ENCODE peak calls at places on chromosomes 11 and 22, in five cellular contexts. L is IMR-90, X is H9, J is mesenchymal stem cell, Z is H1. F is an unnamed sample.

GRCh38 chr11:26474401-26474800 is 97.7 kb downstream of the MUC15 start:
- DNase-seq in X (no peak), J (no peak), L (no peak), Z (no peak), F (no peak)

GRCh38 chr22:27349456-27349855 is 452.1 kb downstream of the MN1 start:
- DNase-seq in J (no peak), X (no peak), Z (no peak), L (peak), F (no peak)

GRCh38 chr11:120125005-120125404 is 12.9 kb downstream of the TRIM29 start:
- DNase-seq in Z (no peak), J (peak), L (peak), X (no peak), F (no peak)

GRCh38 chr22:22895776-22896445 is 8.3 kb downstream of the IGLL5 start:
- DNase-seq in J (no peak), Z (no peak), X (no peak), L (no peak), F (no peak)

GRCh38 chr22:38736257-38736570 is 19.6 kb downstream of the SUN2 start:
- DNase-seq in Z (no peak), J (no peak), L (no peak), X (no peak), F (no peak)

GRCh38 chr11:2096001-2096918 is 42.9 kb downstream of the IGF2 start:
- DNase-seq in X (no peak), L (peak), J (no peak), Z (no peak), F (no peak)

GRCh38 chr11:33997473-33998347 is 53.8 kb upstream of the CAPRIN1 start:
- DNase-seq in Z (no peak), X (no peak), L (no peak), J (peak), F (no peak)

GRCh38 chr11:119337581-119338317 is 2.9 kb downstream of the C1QTNF5 start:
- DNase-seq in J (peak), L (peak), Z (peak), X (peak), F (peak)

GRCh38 chr11:125777309-125777708 is 1.3 kb downstream of the PATE2 start:
- DNase-seq in J (no peak), Z (no peak), X (no peak), L (peak), F (no peak)

GRCh38 chr11:60933416-60933815 is 9.2 kb downstream of the TMEM132A start:
- DNase-seq in X (no peak), L (no peak), Z (no peak), J (no peak), F (no peak)

GRCh38 chr11:129412501-129412900 is 36.9 kb downstream of the BARX2 start:
- DNase-seq in X (no peak), J (no peak), Z (no peak), L (no peak), F (no peak)

GRCh38 chr11:120205596-120206161 is 5.2 kb upstream of the OAF start:
- DNase-seq in J (peak), Z (no peak), X (no peak), L (peak), F (no peak)

GRCh38 chr11:9906043-9906791 is 242.3 kb downstream of the SWAP70 start:
- DNase-seq in Z (no peak), X (peak), L (peak), J (peak), F (no peak)

GRCh38 chr22:19886605-19887250 is 32.1 kb upstream of the GNB1L start:
- DNase-seq in Z (no peak), L (peak), X (no peak), J (peak), F (no peak)

GRCh38 chr11:96221244-96222070 is 121.5 kb downstream of the MAML2 start:
- DNase-seq in X (no peak), L (no peak), Z (no peak), J (peak), F (no peak)
- H2BK15ac ChIP-seq in X (no peak), L (peak), Z (peak), J (no peak), F (no peak)

DNA sequence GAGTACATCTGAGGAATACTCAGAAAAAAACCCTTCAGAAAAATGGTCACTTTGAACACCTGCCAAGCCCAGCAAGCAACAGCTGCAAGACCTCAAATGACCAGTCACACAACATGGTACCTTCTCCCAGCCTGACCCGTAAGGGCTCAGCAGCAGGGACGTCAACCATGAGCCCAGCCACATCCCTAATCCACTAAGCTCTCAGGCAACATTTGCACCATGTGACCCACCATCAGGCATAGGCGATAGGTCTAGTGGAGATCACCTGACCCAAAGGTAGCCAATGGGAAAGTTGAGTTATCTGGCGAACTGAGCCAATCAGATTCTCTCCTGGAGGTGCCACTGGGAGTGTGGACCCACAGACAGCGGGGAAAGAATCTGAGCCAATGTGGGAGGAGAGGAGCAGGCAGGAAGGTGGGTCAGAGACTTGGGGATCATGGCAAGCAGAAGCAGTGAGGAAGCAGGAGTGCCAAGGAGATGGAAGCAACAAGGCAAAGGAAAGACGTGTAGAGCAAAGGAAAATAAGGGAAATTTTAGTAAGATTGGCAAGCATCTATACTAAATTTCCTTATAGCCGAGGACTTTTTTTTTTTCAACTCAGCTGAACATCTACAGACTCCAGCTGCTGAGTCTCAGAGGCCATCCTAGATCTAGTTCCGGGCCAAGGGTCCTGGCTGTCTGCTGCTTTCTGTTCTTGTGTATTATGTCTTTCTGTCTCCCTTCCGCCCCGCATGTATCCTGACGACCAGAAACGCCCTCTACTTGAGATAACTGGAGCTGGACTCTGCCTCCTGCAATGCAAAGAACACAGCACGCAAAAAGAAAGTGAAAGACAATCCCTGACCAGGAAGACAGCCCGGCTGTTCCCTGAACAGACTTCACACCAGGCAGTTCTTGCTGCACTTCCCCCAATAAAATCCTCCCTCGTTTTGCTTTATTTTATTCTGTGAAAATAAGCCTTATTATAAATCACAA is 11.0 kb upstream of the PLAAT2 start:
- DNase-seq in L (peak), X (peak), Z (no peak), J (peak), F (no peak)
- H3K23ac ChIP-seq in L (peak), X (no peak), Z (no peak), J (no peak), F (no peak)

DNA sequence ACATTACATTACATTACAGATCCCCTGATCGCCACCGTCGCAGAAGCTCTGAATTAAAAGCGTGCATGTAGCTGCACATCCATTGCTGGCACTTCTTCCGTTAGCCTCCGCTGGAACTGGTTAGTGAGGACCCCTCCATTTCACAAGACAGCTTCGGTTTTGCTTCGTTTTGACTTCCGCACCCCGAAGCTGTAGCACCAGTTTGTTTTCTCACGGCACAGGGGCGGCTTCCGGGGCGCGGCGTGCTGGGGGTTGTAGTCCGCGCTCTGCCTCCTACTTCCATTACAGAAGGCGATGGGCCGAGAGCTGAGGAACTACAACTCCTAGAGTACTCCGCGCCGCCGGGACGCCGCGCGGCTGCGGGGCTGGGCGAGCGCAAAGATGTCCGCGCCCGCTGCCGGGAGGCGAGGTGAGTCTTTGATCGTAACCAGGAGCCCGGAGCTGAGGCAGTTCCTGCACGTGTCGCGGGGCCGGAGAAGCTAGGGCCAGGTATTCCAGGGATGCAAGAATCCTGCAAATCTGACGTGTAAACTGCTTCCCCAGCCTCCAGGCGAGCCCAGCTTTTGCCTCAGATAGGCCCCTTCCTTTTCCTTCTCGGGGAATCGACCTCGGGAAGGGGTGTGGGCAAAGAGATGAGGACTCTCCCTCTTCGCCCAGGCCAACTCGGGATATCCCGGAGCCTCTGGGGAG is at the start of gene PEX26:
- DNase-seq in Z (peak), J (peak), L (peak), X (peak), F (peak)
- H3K14ac ChIP-seq in Z (no peak), J (peak), L (peak), X (peak), F (no peak)

GRCh38 chr22:45010532-45010900 is 711 bp upstream of the PHF21B start:
- DNase-seq in Z (no peak), J (no peak), L (no peak), X (no peak), F (no peak)

GRCh38 chr22:45007247-45007945 is 2.4 kb downstream of the PHF21B start:
- DNase-seq in X (peak), J (peak), L (peak), Z (peak), F (peak)

GRCh38 chr22:45007946-45008852 is 1.6 kb downstream of the PHF21B start:
- DNase-seq in Z (peak), X (peak), J (peak), L (no peak), F (peak)

GRCh38 chr22:45008853-45009751 is 703 bp downstream of the PHF21B start:
- DNase-seq in Z (no peak), L (no peak), J (peak), X (no peak), F (peak)

GRCh38 chr22:45009881-45010531 is at the start of gene PHF21B:
- DNase-seq in J (peak), X (peak), Z (peak), L (peak), F (peak)
- H2BK15ac ChIP-seq in J (no peak), X (no peak), Z (no peak), L (no peak), F (peak)

GRCh38 chr11:134120143-134120850 is 51.4 kb downstream of the JAM3 start:
- DNase-seq in X (no peak), Z (no peak), J (peak), L (peak), F (no peak)
- H3K23ac ChIP-seq in X (no peak), Z (no peak), J (no peak), L (peak), F (no peak)

GRCh38 chr11:19919050-19919561 is 206.5 kb downstream of the NAV2 start:
- DNase-seq in X (no peak), Z (no peak), J (peak), L (peak), F (no peak)
- H3K14ac ChIP-seq in X (no peak), Z (no peak), J (no peak), L (no peak), F (no peak)

DNA sequence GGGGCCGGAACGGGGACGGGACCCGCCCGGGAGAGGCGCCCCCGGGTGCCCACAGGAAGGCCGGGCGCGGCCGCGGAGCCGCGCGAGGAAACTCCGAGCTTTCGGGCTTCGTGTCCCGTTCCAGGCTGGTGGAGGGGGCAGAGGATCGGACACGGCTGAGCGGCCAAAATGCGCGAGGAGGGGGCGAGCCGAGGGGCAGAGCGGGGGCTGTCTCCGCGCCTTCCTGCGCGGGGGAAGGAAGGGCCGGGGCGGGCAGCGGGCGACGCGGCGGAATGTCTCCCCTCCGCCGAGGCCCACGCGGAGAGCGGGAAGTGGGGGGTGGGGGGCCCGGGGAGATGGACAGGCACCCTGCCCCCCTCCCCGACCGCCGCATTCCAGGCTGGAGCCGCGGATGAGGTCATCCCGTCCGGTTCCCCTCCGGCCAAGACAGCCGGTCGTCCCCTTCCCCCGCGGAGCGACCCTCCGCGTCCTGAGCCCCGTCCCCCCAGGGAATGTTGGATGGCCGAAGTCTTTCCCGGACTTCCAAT is 465 bp downstream of the CDC42EP1 start:
- DNase-seq in Z (no peak), X (peak), L (peak), J (peak), F (no peak)
- H2BK15ac ChIP-seq in Z (no peak), X (no peak), L (peak), J (peak), F (peak)